ENCODE peak calls at places on chromosomes 13 and 19, in six cellular contexts. A is PC-3, M is left ventricle myocardium inferior, P is ascending aorta, L is body of pancreas, E is brain microvascular endothelial cell. T is an unnamed sample.

GRCh38 chr19:44741258-44741731 is 7.2 kb upstream of the BCL3 start:
- DNase-seq in P (no peak), L (peak), M (no peak), A (peak), E (no peak), T (peak)

GRCh38 chr13:20939662-20940061 is 37.1 kb upstream of the XPO4 start:
- DNase-seq in L (no peak), P (no peak), E (no peak), A (no peak), M (peak), T (no peak)

GRCh38 chr13:55977436-55977835 is 1163.3 kb upstream of the PRR20A start:
- DNase-seq in E (no peak), P (no peak), M (no peak), A (no peak), L (no peak), T (no peak)

GRCh38 chr19:1220452-1221037 is 15.0 kb downstream of the STK11 start:
- DNase-seq in L (no peak), E (no peak), M (no peak), A (no peak), P (no peak), T (no peak)

GRCh38 chr19:21850636-21851255 is 14.8 kb upstream of the ZNF43 start:
- DNase-seq in M (no peak), A (no peak), E (no peak), P (no peak), L (no peak), T (no peak)

GRCh38 chr13:106376411-106377112 is 158.9 kb downstream of the EFNB2 start:
- DNase-seq in A (peak), L (no peak), E (peak), P (no peak), M (no peak), T (peak)

GRCh38 chr13:52600666-52601065 is 41.6 kb upstream of the HNRNPA1L2 start:
- DNase-seq in A (no peak), L (no peak), E (no peak), P (no peak), M (no peak), T (no peak)

GRCh38 chr13:35914662-35915061 is 216.5 kb downstream of the DCLK1 start:
- DNase-seq in P (no peak), A (peak), E (no peak), M (no peak), L (no peak), T (no peak)

GRCh38 chr13:80040219-80040976 is 300.5 kb downstream of the SPRY2 start:
- DNase-seq in A (peak), P (no peak), E (peak), M (no peak), L (no peak), T (peak)

GRCh38 chr13:42832341-42833153 is 51.2 kb downstream of the FAM216B start:
- DNase-seq in E (peak), M (no peak), P (no peak), L (peak), A (peak), T (no peak)

GRCh38 chr19:18784786-18785120 is 6.4 kb downstream of the COMP start:
- DNase-seq in P (no peak), M (no peak), A (no peak), E (no peak), L (no peak), T (no peak)

GRCh38 chr13:42968906-42969305 is 23.1 kb downstream of the EPSTI1 start:
- DNase-seq in A (peak), M (no peak), L (peak), P (no peak), E (no peak), T (no peak)

GRCh38 chr19:32404939-32405430 is 585 bp upstream of the DPY19L3 start:
- DNase-seq in L (peak), M (peak), P (no peak), E (peak), A (peak), T (peak)

GRCh38 chr19:32624410-32624809 is 43.4 kb downstream of the PDCD5 start:
- DNase-seq in M (no peak), P (no peak), L (no peak), E (no peak), A (no peak), T (no peak)

GRCh38 chr19:15524781-15525180 is 16.5 kb downstream of the CYP4F22 start:
- DNase-seq in P (no peak), E (no peak), L (no peak), M (no peak), A (no peak), T (no peak)

GRCh38 chr19:33291623-33292534 is 10.5 kb downstream of the CEBPA start:
- DNase-seq in P (no peak), A (no peak), E (no peak), L (no peak), M (no peak), T (no peak)

GRCh38 chr13:102580552-102581169 is 16.1 kb upstream of the TPP2 start:
- DNase-seq in M (no peak), P (no peak), L (peak), E (peak), A (peak), T (peak)

GRCh38 chr19:42239544-42240220 is 2.7 kb downstream of the GSK3A start:
- DNase-seq in P (no peak), E (no peak), L (no peak), M (no peak), A (no peak), T (no peak)

GRCh38 chr13:32267836-32268439 is 47.2 kb downstream of the ZAR1L start:
- DNase-seq in L (peak), P (no peak), M (no peak), A (peak), E (no peak), T (peak)

GRCh38 chr19:11375143-11375948 is 880 bp downstream of the SWSAP1 start:
- DNase-seq in M (peak), P (no peak), A (peak), E (no peak), L (peak), T (no peak)

GRCh38 chr19:4288091-4288777 is 9.2 kb downstream of the SHD start:
- DNase-seq in E (no peak), P (no peak), A (peak), L (no peak), M (no peak), T (peak)

GRCh38 chr13:104593251-104593576 is 1527.0 kb upstream of the SLC10A2 start:
- DNase-seq in A (no peak), M (no peak), E (no peak), L (no peak), P (no peak), T (no peak)

GRCh38 chr13:55577847-55578210 is 1562.9 kb upstream of the PRR20A start:
- DNase-seq in E (no peak), P (no peak), L (no peak), A (no peak), M (no peak), T (no peak)

GRCh38 chr19:3801412-3802096 is 15.4 kb upstream of the MATK start:
- DNase-seq in E (peak), A (peak), P (no peak), M (peak), L (peak), T (peak)

GRCh38 chr13:113527272-113527958 is 36.9 kb upstream of the DCUN1D2 start:
- DNase-seq in E (no peak), M (no peak), A (no peak), L (no peak), P (no peak), T (no peak)

GRCh38 chr19:13850910-13851753 is 25.8 kb upstream of the NANOS3 start:
- DNase-seq in M (peak), P (peak), L (peak), E (peak), A (peak), T (peak)

GRCh38 chr19:30909216-30909615 is 440.0 kb downstream of the TSHZ3 start:
- DNase-seq in M (no peak), P (no peak), A (no peak), L (no peak), E (no peak), T (no peak)

GRCh38 chr19:43479226-43479625 is 13.8 kb upstream of the LYPD3 start:
- DNase-seq in L (no peak), P (no peak), E (no peak), M (no peak), A (no peak), T (no peak)

GRCh38 chr13:36685912-36686311 is 12.1 kb downstream of the SERTM1 start:
- DNase-seq in A (peak), L (no peak), E (peak), M (no peak), P (no peak), T (no peak)

GRCh38 chr13:51587372-51587771 is 3.1 kb downstream of the WDFY2 start:
- DNase-seq in A (no peak), P (no peak), L (no peak), M (no peak), E (no peak), T (no peak)

GRCh38 chr19:5718579-5719273 is 1.2 kb downstream of the LONP1 start:
- DNase-seq in A (peak), L (peak), M (no peak), P (no peak), E (peak), T (peak)

GRCh38 chr19:12949363-12950284 is 4.0 kb downstream of the RAD23A start:
- DNase-seq in M (no peak), E (no peak), L (no peak), P (no peak), A (no peak), T (no peak)

GRCh38 chr13:80048802-80049201 is 292.1 kb downstream of the SPRY2 start:
- DNase-seq in A (peak), L (peak), P (peak), E (peak), M (peak), T (peak)

DNA sequence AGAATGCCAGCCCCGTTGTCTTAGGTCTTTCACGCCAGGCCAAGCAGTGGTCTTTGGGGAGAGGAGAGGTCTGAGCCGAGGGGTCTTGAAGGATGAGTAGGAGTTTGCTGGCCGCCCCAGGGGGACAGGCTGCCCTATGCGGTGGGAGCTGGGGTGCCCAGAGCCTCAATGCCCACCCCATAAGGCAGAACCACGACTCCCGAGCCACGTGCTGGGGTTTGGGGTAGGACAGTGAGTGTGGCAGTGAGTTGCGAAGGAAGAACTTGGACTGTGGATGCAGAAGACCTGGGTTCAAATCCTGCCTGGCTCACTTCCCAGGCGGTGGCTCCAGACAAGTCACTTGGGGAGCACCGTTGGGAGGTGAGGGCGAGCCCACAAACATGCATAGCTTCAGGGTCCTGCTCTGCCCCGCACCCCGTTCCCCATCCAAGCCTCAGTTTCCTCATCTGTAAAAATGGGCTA is 5.5 kb downstream of the RAB11B start:
- DNase-seq in A (no peak), P (no peak), E (no peak), L (no peak), M (no peak), T (no peak)
- TF ChIP-seq CTCF in A (no peak), P (no peak), E (no peak), L (no peak), M (no peak), T (no peak)

DNA sequence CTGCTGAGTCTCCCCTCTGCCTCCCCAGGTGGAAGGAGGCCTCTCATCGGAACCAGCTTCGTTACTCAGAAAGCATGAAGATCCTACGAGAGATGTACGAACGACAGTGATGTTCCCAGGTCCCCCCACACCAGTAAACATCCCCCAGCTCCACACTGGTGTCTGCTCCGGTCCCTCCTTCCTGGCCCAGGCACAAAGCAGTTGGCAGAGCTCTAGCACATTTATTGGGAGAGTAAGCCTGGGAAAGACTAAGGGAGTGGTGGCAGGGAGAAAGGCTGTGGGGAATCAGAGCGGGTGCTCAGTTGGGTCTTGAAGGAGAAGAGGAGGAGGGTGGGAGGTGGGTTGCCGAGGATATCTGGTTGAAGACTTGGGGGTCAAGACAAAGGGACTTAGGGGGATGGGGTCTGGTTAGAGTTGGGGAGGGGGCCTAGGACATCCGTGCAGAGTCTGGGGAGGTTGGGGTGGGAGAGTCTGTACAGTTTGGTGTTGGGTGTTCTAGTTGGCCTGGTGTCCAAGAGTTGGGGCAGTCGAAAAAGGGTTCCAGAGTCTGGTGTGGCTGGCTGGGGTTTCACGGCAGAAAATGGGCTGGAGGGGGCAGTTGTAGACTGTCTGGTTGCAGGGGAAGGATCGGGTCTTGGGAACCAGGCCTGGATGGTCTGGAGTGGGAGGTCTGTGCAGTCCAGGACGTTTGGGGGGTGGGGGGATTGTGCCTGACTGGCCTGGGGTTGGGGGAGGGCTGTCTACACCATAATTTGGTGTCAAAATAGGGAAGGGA is 2.3 kb downstream of the HSPB6 start:
- DNase-seq in L (no peak), M (no peak), P (no peak), E (no peak), A (no peak), T (no peak)
- H3K27ac ChIP-seq in L (no peak), M (peak), P (peak), E (no peak), A (no peak), T (peak)

DNA sequence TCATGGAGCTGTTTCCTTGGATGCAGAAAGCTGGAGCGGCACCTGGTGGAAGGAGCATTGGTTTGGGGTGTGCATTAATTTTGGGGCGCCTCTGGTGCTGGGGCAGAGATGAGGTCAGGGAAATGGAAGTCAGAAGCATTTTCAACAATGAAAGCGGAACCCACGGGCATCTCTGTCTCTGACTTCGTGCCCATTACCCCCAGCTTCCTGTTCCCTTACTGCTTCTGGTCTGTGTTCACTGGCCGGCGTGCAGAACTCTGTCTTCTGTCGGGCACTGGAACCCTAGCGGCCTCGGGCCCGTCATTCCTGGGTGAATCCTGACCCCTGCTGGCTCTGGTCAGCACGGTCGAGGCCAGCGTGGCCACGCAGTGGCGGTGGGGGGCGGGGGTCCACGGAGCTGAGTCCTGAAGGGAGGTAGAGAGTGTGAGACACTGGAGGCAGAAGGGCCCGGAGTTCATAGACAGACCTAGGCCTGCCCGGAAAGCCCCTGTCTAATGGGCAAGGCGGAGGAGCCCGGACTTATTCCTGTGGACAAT is 7.9 kb upstream of the LINGO3 start:
- DNase-seq in P (peak), A (peak), E (peak), M (peak), L (peak), T (no peak)
- TF ChIP-seq CTCF in P (peak), A (peak), E (peak), M (peak), L (peak), T (no peak)

GRCh38 chr13:98066636-98067035 is 76.3 kb upstream of the FARP1 start:
- DNase-seq in P (no peak), E (no peak), A (no peak), L (no peak), M (no peak), T (no peak)
- H3K27ac ChIP-seq in P (no peak), E (no peak), A (no peak), L (no peak), M (no peak), T (no peak)

T was measured in RWPE1.